ENCODE peak calls at places on chromosomes 16 and 17, in ten cellular contexts. One of them, this sample, is unnamed.

GRCh38 chr16:70685938-70686375 is at the start of gene MTSS2:
- DNase-seq in cerebellum: peak
- DNase-seq in RPMI7951: peak
- DNase-seq in midbrain: peak
- DNase-seq in left colon: peak
- DNase-seq in HuH-7: peak
- DNase-seq in heart right ventricle: peak
- DNase-seq in NCI-H2081: peak
- DNase-seq in AG08396: peak
- DNase-seq in effector memory CD4-positive, alpha-beta T cell: no peak
- DNase-seq in this sample: peak

GRCh38 chr17:39485555-39485954 is 24.3 kb downstream of the CDK12 start:
- DNase-seq in heart right ventricle: no peak
- DNase-seq in effector memory CD4-positive, alpha-beta T cell: no peak
- DNase-seq in RPMI7951: peak
- DNase-seq in midbrain: no peak
- DNase-seq in HuH-7: no peak
- DNase-seq in left colon: no peak
- DNase-seq in AG08396: peak
- DNase-seq in NCI-H2081: no peak
- DNase-seq in cerebellum: no peak
- DNase-seq in this sample: peak

GRCh38 chr16:11303405-11304138 is 22.4 kb upstream of the PRM1 start:
- DNase-seq in left colon: no peak
- DNase-seq in AG08396: no peak
- DNase-seq in midbrain: no peak
- DNase-seq in HuH-7: no peak
- DNase-seq in NCI-H2081: no peak
- DNase-seq in effector memory CD4-positive, alpha-beta T cell: no peak
- DNase-seq in cerebellum: no peak
- DNase-seq in RPMI7951: no peak
- DNase-seq in heart right ventricle: no peak
- DNase-seq in this sample: no peak

GRCh38 chr16:85028638-85029412 is 1.2 kb downstream of the KIAA0513 start:
- DNase-seq in cerebellum: peak
- DNase-seq in left colon: peak
- DNase-seq in AG08396: peak
- DNase-seq in RPMI7951: peak
- DNase-seq in heart right ventricle: no peak
- DNase-seq in HuH-7: no peak
- DNase-seq in effector memory CD4-positive, alpha-beta T cell: peak
- DNase-seq in NCI-H2081: peak
- DNase-seq in midbrain: no peak
- DNase-seq in this sample: peak

GRCh38 chr17:48025904-48026502 is 11.6 kb downstream of the COPZ2 start:
- DNase-seq in left colon: no peak
- DNase-seq in heart right ventricle: no peak
- DNase-seq in cerebellum: no peak
- DNase-seq in midbrain: no peak
- DNase-seq in AG08396: no peak
- DNase-seq in effector memory CD4-positive, alpha-beta T cell: no peak
- DNase-seq in RPMI7951: peak
- DNase-seq in NCI-H2081: no peak
- DNase-seq in HuH-7: no peak
- DNase-seq in this sample: no peak

GRCh38 chr16:65576631-65577030 is 454.8 kb upstream of the CDH11 start:
- DNase-seq in AG08396: no peak
- DNase-seq in left colon: no peak
- DNase-seq in heart right ventricle: no peak
- DNase-seq in cerebellum: no peak
- DNase-seq in effector memory CD4-positive, alpha-beta T cell: no peak
- DNase-seq in RPMI7951: peak
- DNase-seq in HuH-7: no peak
- DNase-seq in midbrain: no peak
- DNase-seq in NCI-H2081: no peak
- DNase-seq in this sample: no peak

GRCh38 chr17:69492410-69493071 is 78.0 kb downstream of the MAP2K6 start:
- DNase-seq in midbrain: no peak
- DNase-seq in RPMI7951: peak
- DNase-seq in heart right ventricle: no peak
- DNase-seq in HuH-7: no peak
- DNase-seq in left colon: no peak
- DNase-seq in effector memory CD4-positive, alpha-beta T cell: no peak
- DNase-seq in cerebellum: no peak
- DNase-seq in AG08396: peak
- DNase-seq in NCI-H2081: no peak
- DNase-seq in this sample: no peak

GRCh38 chr17:30248786-30249185 is 13.3 kb upstream of the SLC6A4 start:
- DNase-seq in left colon: no peak
- DNase-seq in effector memory CD4-positive, alpha-beta T cell: no peak
- DNase-seq in midbrain: no peak
- DNase-seq in AG08396: no peak
- DNase-seq in HuH-7: no peak
- DNase-seq in NCI-H2081: no peak
- DNase-seq in RPMI7951: no peak
- DNase-seq in cerebellum: no peak
- DNase-seq in heart right ventricle: peak
- DNase-seq in this sample: no peak

GRCh38 chr16:81526935-81527334 is 82.3 kb downstream of the CMIP start:
- DNase-seq in NCI-H2081: no peak
- DNase-seq in cerebellum: no peak
- DNase-seq in HuH-7: no peak
- DNase-seq in left colon: no peak
- DNase-seq in effector memory CD4-positive, alpha-beta T cell: no peak
- DNase-seq in AG08396: peak
- DNase-seq in RPMI7951: no peak
- DNase-seq in midbrain: no peak
- DNase-seq in heart right ventricle: peak
- DNase-seq in this sample: peak

GRCh38 chr17:58032691-58033415 is 25.8 kb upstream of the SRSF1 start:
- DNase-seq in midbrain: no peak
- DNase-seq in AG08396: no peak
- DNase-seq in HuH-7: no peak
- DNase-seq in RPMI7951: no peak
- DNase-seq in heart right ventricle: no peak
- DNase-seq in left colon: no peak
- DNase-seq in effector memory CD4-positive, alpha-beta T cell: no peak
- DNase-seq in NCI-H2081: no peak
- DNase-seq in cerebellum: no peak
- DNase-seq in this sample: no peak

This sample was measured in stromal cell of bone marrow.